ENCODE peak calls at places on chromosomes 5 and 9, in seven cellular contexts. N is vagina, K is AG04449, P is cardiac fibroblast, D is fibroblast of pulmonary artery, J is SK-N-SH, Q is coronary artery. R is an unnamed sample.
A peak's percentile ranks its signal among the peaks of the same experiment; 100 is the strongest.

GRCh38 chr5:150146862-150147579 is 8.6 kb downstream of the PDGFRB start:
- DNase-seq in N (no peak), K (no peak), P (no peak), D (no peak), J (peak; percentile 70), Q (no peak), R (no peak)

GRCh38 chr9:96009690-96010477 is 134.4 kb downstream of the ERCC6L2 start:
- DNase-seq in N (no peak), K (no peak), P (no peak), D (no peak), J (no peak), Q (no peak), R (peak; percentile 29)

GRCh38 chr9:111621895-111622480 is 9.1 kb upstream of the DNAJC25 start:
- DNase-seq in N (no peak), K (no peak), P (peak; percentile 73), D (peak; percentile 72), J (peak; percentile 64), Q (no peak), R (peak; percentile 50)

GRCh38 chr5:122846051-122846567 is 696 bp downstream of the SNX24 start:
- DNase-seq in N (no peak), K (no peak), P (peak; percentile 53), D (peak; percentile 76), J (peak; percentile 30), Q (no peak), R (peak; percentile 58)

GRCh38 chr9:35996358-35996970 is 38.5 kb upstream of the OR2S2 start:
- DNase-seq in N (no peak), K (no peak), P (peak; percentile 44), D (peak; percentile 16), J (no peak), Q (no peak), R (peak; percentile 35)

GRCh38 chr5:9233712-9234111 is 312.2 kb downstream of the SEMA5A start:
- DNase-seq in N (no peak), K (peak; percentile 46), P (peak; percentile 43), D (peak; percentile 39), J (no peak), Q (no peak), R (peak; percentile 30)

GRCh38 chr5:151164687-151165392 is 7.3 kb upstream of the ANXA6 start:
- DNase-seq in N (no peak), K (no peak), P (peak; percentile 86), D (peak; percentile 87), J (peak; percentile 76), Q (peak; percentile 85), R (peak; percentile 76)

GRCh38 chr5:181056431-181056830 is 16.4 kb downstream of the BTNL9 start:
- DNase-seq in N (peak; percentile 37), K (no peak), P (no peak), D (no peak), J (no peak), Q (no peak), R (no peak)

GRCh38 chr5:157273131-157273556 is 7.2 kb downstream of the CYFIP2 start:
- DNase-seq in N (no peak), K (no peak), P (no peak), D (no peak), J (no peak), Q (no peak), R (no peak)
- H3K4me3 ChIP-seq in N (no peak overlapping the region), K (no peak overlapping the region), P (no peak overlapping the region), D (no peak overlapping the region), J (no peak overlapping the region), Q (no peak overlapping the region), R (no peak overlapping the region)

DNA sequence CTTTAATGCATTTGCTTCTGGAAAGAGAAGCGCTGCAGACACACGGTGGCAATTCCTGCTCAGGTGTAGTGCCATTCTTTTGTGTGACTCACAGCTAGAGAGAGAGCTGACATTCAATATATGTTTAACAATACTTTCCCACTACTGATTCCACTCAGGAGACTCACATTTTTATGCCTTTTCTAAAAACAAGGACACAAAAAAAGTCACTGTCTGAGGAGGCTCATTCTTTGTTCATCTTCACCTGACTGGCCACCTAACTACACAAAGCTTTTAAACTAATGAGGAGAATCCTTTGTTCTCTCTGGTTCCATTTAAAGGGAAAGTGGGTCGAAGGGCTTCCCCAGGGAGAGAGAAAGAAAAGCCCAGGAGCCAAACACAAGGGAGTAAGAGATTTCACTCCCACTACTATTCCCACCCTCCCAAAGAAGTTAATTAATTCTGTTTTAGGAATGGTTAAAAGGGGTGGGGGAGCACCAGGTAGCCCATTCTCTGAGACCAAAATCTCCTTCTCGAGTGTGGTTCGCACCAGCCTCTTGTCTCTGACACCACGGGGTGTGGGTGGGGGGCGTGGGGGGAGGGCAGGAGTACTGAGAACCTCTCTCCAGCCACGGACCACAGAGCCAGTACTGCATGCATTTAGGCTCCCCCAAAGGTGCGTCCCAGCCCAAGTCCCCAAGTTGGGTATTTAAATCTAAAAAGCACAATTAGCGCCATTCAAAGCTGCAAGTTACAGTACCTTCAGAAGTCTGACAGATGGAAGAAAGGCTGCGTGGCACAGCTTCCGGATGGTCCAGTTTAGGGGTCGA is 778 bp downstream of the TRPM3 start:
- DNase-seq in N (no peak), K (no peak), P (no peak), D (no peak), J (no peak), Q (no peak), R (no peak)
- H3K4me3 ChIP-seq in N (no peak overlapping the region), K (no peak overlapping the region), P (no peak overlapping the region), D (no peak overlapping the region), J (no peak overlapping the region), Q (no peak overlapping the region), R (no peak overlapping the region)

GRCh38 chr5:124747770-124748686 is 1.6 kb upstream of the ZNF608 start:
- DNase-seq in N (no peak), K (no peak), P (peak; percentile 53), D (peak; percentile 50), J (no peak), Q (no peak), R (no peak)

GRCh38 chr5:124745367-124746251 is 830 bp downstream of the ZNF608 start:
- DNase-seq in N (no peak), K (no peak), P (peak; percentile 61), D (peak; percentile 59), J (no peak), Q (no peak), R (peak; percentile 69)

GRCh38 chr5:124746916-124747769 is 704 bp upstream of the ZNF608 start:
- DNase-seq in N (no peak), K (no peak), P (peak; percentile 98), D (peak; percentile 98), J (peak; percentile 61), Q (peak; percentile 86), R (peak; percentile 96)

GRCh38 chr5:124744170-124744911 is 2.1 kb downstream of the ZNF608 start:
- DNase-seq in N (no peak), K (no peak), P (peak; percentile 56), D (peak; percentile 57), J (no peak), Q (peak; percentile 79), R (peak; percentile 52)

DNA sequence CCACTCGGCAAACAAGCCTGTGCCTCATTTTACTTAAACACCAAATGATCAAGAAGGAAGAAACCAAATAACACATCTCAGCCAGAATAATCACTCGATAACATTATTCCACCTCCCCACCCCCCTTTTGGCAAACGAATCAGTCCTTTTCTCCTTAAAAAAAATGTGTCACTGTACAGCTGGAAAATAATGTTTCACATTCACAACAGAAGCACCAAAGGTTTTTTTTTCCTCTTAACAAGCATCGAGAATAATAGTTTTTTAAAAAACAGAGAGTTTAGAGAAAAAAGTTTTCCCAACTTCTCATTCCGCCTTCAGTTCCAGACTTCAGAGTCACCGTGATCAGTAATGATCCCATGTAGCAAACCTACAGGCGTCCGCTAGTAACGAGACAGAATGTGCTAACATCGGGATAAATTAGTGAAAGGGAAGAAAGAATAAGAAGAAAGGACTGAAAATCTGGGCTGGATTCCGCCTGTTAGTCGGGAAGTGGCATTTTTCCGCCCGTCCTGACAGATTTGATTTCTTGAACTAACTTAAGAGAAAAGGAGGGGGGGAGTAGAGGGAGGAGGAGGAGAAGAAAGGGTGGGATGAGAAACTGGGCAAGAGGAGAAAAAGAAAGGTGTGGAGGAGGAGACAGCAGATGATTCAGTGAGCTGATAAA is at the start of gene ZNF608:
- DNase-seq in N (no peak), K (no peak), P (peak; percentile 92), D (peak; percentile 93), J (no peak), Q (peak; percentile 72), R (peak; percentile 91)
- H3K4me3 ChIP-seq in N (peak within 1 kb of the TSS; percentile 86), K (peak within 1 kb of the TSS; percentile 56), P (peak within 1 kb of the TSS; percentile 83), D (peak within 1 kb of the TSS; percentile 76), J (peak within 1 kb of the TSS; percentile 92), Q (peak within 1 kb of the TSS; percentile 86), R (peak within 1 kb of the TSS; percentile 74)

DNA sequence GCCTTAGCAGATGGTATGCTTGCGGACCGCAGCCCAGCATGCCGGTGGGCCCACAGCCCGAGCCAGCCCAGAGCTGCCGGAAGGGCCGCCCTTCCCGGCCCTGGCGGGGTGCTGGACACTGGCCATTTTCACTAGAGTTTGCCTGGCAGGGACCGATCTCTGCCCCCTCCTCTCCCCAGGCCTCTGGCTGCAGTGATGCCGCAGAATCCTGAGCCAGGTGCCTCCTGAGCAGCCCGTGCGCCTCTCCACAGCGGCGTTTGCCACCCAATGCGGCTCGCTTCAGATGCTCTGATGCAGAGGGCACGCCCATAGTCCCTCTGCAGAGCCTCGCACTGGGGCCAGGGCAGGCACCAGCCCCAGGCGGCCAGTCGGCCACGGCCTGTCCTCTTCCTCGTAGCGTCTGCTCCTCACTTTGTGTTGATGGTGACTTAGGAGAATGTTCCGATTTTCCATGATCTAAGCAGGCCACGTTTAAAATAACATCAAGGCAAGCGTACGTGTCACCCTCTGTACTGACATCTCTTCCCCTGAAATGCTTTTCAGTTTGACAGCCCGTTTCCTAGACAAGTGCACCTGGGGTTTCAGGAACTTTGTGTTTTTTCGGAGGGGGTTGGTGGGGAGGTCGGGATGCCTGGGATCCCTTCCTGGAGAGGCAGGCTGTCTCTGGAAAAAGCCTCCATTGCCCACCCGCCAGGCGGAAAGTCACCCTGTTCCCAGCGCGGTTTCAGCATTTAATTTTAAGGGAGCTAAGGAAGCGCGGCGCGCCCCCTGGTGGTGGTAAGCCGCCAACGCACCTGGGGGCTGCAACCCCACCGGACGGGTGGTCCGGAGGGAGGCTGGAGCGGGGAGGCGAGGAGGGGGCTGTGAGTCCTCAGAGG is 29.8 kb upstream of the HMCN2 start:
- DNase-seq in N (no peak), K (no peak), P (peak; percentile 67), D (peak; percentile 61), J (peak; percentile 90), Q (no peak), R (peak; percentile 72)
- H3K4me3 ChIP-seq in N (no peak overlapping the region), K (no peak overlapping the region), P (no peak overlapping the region), D (no peak overlapping the region), J (peak overlapping the region; percentile 47), Q (peak overlapping the region; percentile 57), R (no peak overlapping the region)